ENCODE peak calls at places on chromosomes 4 and X, in eight cellular contexts. S is KBM-7, J is astrocyte of the spinal cord, Y is NCI-H1417 treated with DMSO at 0.1 percent for 48 hours, P is dorsolateral prefrontal cortex, R is lower leg skin, T is neural crest cell, I is heart left ventricle. D is an unnamed sample.

GRCh38 chr4:6772223-6772928 is 10.2 kb upstream of the KIAA0232 start:
- DNase-seq in S (no peak), J (peak; percentile 18), Y (no peak), P (no peak), R (no peak), T (no peak), I (no peak), D (peak; percentile 77)

GRCh38 chr4:28388471-28388870 is 1527.8 kb downstream of the STIM2 start:
- DNase-seq in S (no peak), J (no peak), Y (no peak), P (no peak), R (no peak), T (no peak), I (no peak), D (no peak)

GRCh38 chrX:16946971-16947562 is 609 bp downstream of the REPS2 start:
- DNase-seq in S (no peak), J (no peak), Y (no peak), P (no peak), R (peak; percentile 13), T (no peak), I (no peak), D (no peak)

GRCh38 chrX:2707334-2707760 is 16.3 kb downstream of the CD99 start:
- DNase-seq in S (peak; percentile 100), J (peak; percentile 89), Y (no peak), P (peak; percentile 36), R (peak; percentile 94), T (no peak), I (peak; percentile 61), D (peak; percentile 82)

GRCh38 chrX:15366507-15367352 is 17.5 kb downstream of the VEGFD start:
- DNase-seq in S (peak; percentile 65), J (no peak), Y (no peak), P (no peak), R (no peak), T (no peak), I (no peak), D (no peak)

GRCh38 chr4:82421796-82422560 is 8.3 kb downstream of the HNRNPDL start:
- DNase-seq in S (peak; percentile 47), J (no peak), Y (no peak), P (no peak), R (no peak), T (no peak), I (no peak), D (no peak)

GRCh38 chr4:81665050-81665449 is 193.3 kb upstream of the RASGEF1B start:
- DNase-seq in S (no peak), J (no peak), Y (no peak), P (no peak), R (no peak), T (no peak), I (no peak), D (no peak)

GRCh38 chr4:153205028-153205648 is 895 bp downstream of the TRIM2 start:
- DNase-seq in S (no peak), J (no peak), Y (no peak), P (no peak), R (no peak), T (no peak), I (no peak), D (peak; percentile 80)

GRCh38 chrX:149630681-149631292 is 805 bp downstream of the TMEM185A start:
- DNase-seq in S (peak; percentile 53), J (peak; percentile 41), Y (no peak), P (no peak), R (no peak), T (no peak), I (no peak), D (peak; percentile 62)

GRCh38 chrX:8988456-8988855 is 45.5 kb downstream of the FAM9B start:
- DNase-seq in S (no peak), J (peak; percentile 9), Y (no peak), P (no peak), R (peak; percentile 29), T (no peak), I (peak; percentile 28), D (no peak)

GRCh38 chr4:161931089-161931488 is 232.7 kb downstream of the FSTL5 start:
- DNase-seq in S (no peak), J (no peak), Y (no peak), P (no peak), R (no peak), T (no peak), I (no peak), D (no peak)

GRCh38 chr4:113474017-113474416 is 287.5 kb downstream of the CAMK2D start:
- DNase-seq in S (no peak), J (peak; percentile 87), Y (no peak), P (no peak), R (no peak), T (no peak), I (no peak), D (peak; percentile 40)

D was measured in PC-9.